ENCODE peak calls at places on chromosomes 2 and 18, in six cellular contexts. D is right atrium auricular region, O is T-helper 17 cell, L is DMS 273 treated with DMSO at 0.1 percent for 48 hours, P is sigmoid colon, A is mammary epithelial cell. G is an unnamed sample.
A peak's percentile ranks its signal among the peaks of the same experiment; 100 is the strongest.

GRCh38 chr2:227154976-227155375 is 9.0 kb downstream of the COL4A4 start:
- DNase-seq in D (no peak), O (no peak), L (no peak), P (no peak), A (no peak), G (no peak)

GRCh38 chr18:23108496-23108895 is 26.8 kb upstream of the CABLES1 start:
- DNase-seq in D (no peak), O (no peak), L (no peak), P (no peak), A (no peak), G (no peak)

GRCh38 chr2:169980643-169981042 is 153.4 kb downstream of the UBR3 start:
- DNase-seq in D (no peak), O (no peak), L (no peak), P (no peak), A (no peak), G (no peak)

GRCh38 chr2:7539760-7540159 is 622.5 kb downstream of the RNF144A start:
- DNase-seq in D (no peak), O (no peak), L (no peak), P (no peak), A (no peak), G (no peak)

GRCh38 chr18:48139427-48140347 is 209.2 kb upstream of the SMAD2 start:
- DNase-seq in D (no peak), O (no peak), L (no peak), P (peak; percentile 33), A (no peak), G (no peak)

GRCh38 chr2:126779286-126779605 is 119.4 kb upstream of the TEX51 start:
- DNase-seq in D (no peak), O (no peak), L (no peak), P (no peak), A (no peak), G (no peak)

GRCh38 chr2:43340945-43341356 is 114.5 kb upstream of the ZFP36L2 start:
- DNase-seq in D (no peak), O (no peak), L (no peak), P (no peak), A (peak; percentile 56), G (no peak)

GRCh38 chr2:213279961-213280360 is 4.3 kb upstream of the SPAG16 start:
- DNase-seq in D (no peak), O (no peak), L (no peak), P (no peak), A (no peak), G (no peak)

GRCh38 chr2:39481611-39482010 is 44.5 kb upstream of the MAP4K3 start:
- DNase-seq in D (no peak), O (no peak), L (no peak), P (no peak), A (peak; percentile 40), G (no peak)

GRCh38 chr2:134252092-134252775 is 1.6 kb upstream of the MGAT5 start:
- DNase-seq in D (no peak), O (no peak), L (peak; percentile 31), P (no peak), A (peak; percentile 65), G (no peak)

GRCh38 chr2:177172034-177172880 is 40.3 kb upstream of the HNRNPA3 start:
- DNase-seq in D (no peak), O (no peak), L (no peak), P (no peak), A (peak; percentile 81), G (no peak)

GRCh38 chr18:46261799-46262198 is 157.6 kb downstream of the HAUS1 start:
- DNase-seq in D (no peak), O (no peak), L (no peak), P (no peak), A (peak; percentile 38), G (no peak)

GRCh38 chr2:44267269-44268258 is 7.7 kb upstream of the SLC3A1 start:
- DNase-seq in D (no peak), O (no peak), L (no peak), P (no peak), A (no peak), G (no peak)

GRCh38 chr2:235094457-235094856 is 142.6 kb downstream of the SH3BP4 start:
- DNase-seq in D (no peak), O (no peak), L (no peak), P (no peak), A (no peak), G (no peak)

GRCh38 chr2:131425191-131426021 is 50.5 kb upstream of the TUBA3D start:
- DNase-seq in D (no peak), O (no peak), L (no peak), P (no peak), A (no peak), G (no peak)

G was measured in RWPE2.